ENCODE peak calls at places on chromosomes 16 and 17, in six cellular contexts. One of them, this sample, is unnamed.

GRCh38 chr17:32111141-32111771 is 31.0 kb upstream of the RHOT1 start:
- DNase-seq in NCI-H524: peak
- DNase-seq in stimulated activated CD4-positive, alpha-beta T cell treated with anti-CD3 and anti-CD28 coated beads, Interleukin-4, amount 100 ng/mL, for 4 hours: no peak
- DNase-seq in lower lobe of right lung: no peak
- DNase-seq in KBM-7: peak
- DNase-seq in left ventricle myocardium inferior: peak
- DNase-seq in this sample: peak

GRCh38 chr17:27778193-27778592 is 22.1 kb downstream of the NOS2 start:
- DNase-seq in KBM-7: no peak
- DNase-seq in left ventricle myocardium inferior: no peak
- DNase-seq in lower lobe of right lung: no peak
- DNase-seq in NCI-H524: no peak
- DNase-seq in stimulated activated CD4-positive, alpha-beta T cell treated with anti-CD3 and anti-CD28 coated beads, Interleukin-4, amount 100 ng/mL, for 4 hours: no peak
- DNase-seq in this sample: no peak

GRCh38 chr17:11238710-11239109 is 2.3 kb upstream of the SHISA6 start:
- DNase-seq in KBM-7: peak
- DNase-seq in NCI-H524: no peak
- DNase-seq in lower lobe of right lung: no peak
- DNase-seq in left ventricle myocardium inferior: no peak
- DNase-seq in stimulated activated CD4-positive, alpha-beta T cell treated with anti-CD3 and anti-CD28 coated beads, Interleukin-4, amount 100 ng/mL, for 4 hours: no peak
- DNase-seq in this sample: no peak

GRCh38 chr17:7914771-7915610 is 1.1 kb downstream of the RNF227 start:
- DNase-seq in KBM-7: no peak
- DNase-seq in left ventricle myocardium inferior: peak
- DNase-seq in NCI-H524: no peak
- DNase-seq in lower lobe of right lung: no peak
- DNase-seq in stimulated activated CD4-positive, alpha-beta T cell treated with anti-CD3 and anti-CD28 coated beads, Interleukin-4, amount 100 ng/mL, for 4 hours: no peak
- DNase-seq in this sample: no peak

GRCh38 chr17:35129154-35129972 is 7.9 kb downstream of the FNDC8 start:
- DNase-seq in KBM-7: no peak
- DNase-seq in lower lobe of right lung: no peak
- DNase-seq in stimulated activated CD4-positive, alpha-beta T cell treated with anti-CD3 and anti-CD28 coated beads, Interleukin-4, amount 100 ng/mL, for 4 hours: no peak
- DNase-seq in NCI-H524: no peak
- DNase-seq in left ventricle myocardium inferior: no peak
- DNase-seq in this sample: no peak

GRCh38 chr17:78783711-78784396 is 1.8 kb upstream of the CYTH1 start:
- DNase-seq in left ventricle myocardium inferior: no peak
- DNase-seq in stimulated activated CD4-positive, alpha-beta T cell treated with anti-CD3 and anti-CD28 coated beads, Interleukin-4, amount 100 ng/mL, for 4 hours: no peak
- DNase-seq in KBM-7: no peak
- DNase-seq in NCI-H524: peak
- DNase-seq in lower lobe of right lung: no peak
- DNase-seq in this sample: no peak

GRCh38 chr17:79983456-79983855 is 52.2 kb downstream of the TBC1D16 start:
- DNase-seq in stimulated activated CD4-positive, alpha-beta T cell treated with anti-CD3 and anti-CD28 coated beads, Interleukin-4, amount 100 ng/mL, for 4 hours: no peak
- DNase-seq in KBM-7: no peak
- DNase-seq in left ventricle myocardium inferior: no peak
- DNase-seq in NCI-H524: no peak
- DNase-seq in lower lobe of right lung: peak
- DNase-seq in this sample: no peak

GRCh38 chr17:39972271-39972670 is 8.3 kb upstream of the PSMD3 start:
- DNase-seq in lower lobe of right lung: no peak
- DNase-seq in left ventricle myocardium inferior: no peak
- DNase-seq in stimulated activated CD4-positive, alpha-beta T cell treated with anti-CD3 and anti-CD28 coated beads, Interleukin-4, amount 100 ng/mL, for 4 hours: no peak
- DNase-seq in KBM-7: peak
- DNase-seq in NCI-H524: no peak
- DNase-seq in this sample: no peak

GRCh38 chr17:40354191-40355122 is 10.1 kb downstream of the GJD3 start:
- DNase-seq in stimulated activated CD4-positive, alpha-beta T cell treated with anti-CD3 and anti-CD28 coated beads, Interleukin-4, amount 100 ng/mL, for 4 hours: no peak
- DNase-seq in left ventricle myocardium inferior: no peak
- DNase-seq in NCI-H524: no peak
- DNase-seq in KBM-7: no peak
- DNase-seq in lower lobe of right lung: peak
- DNase-seq in this sample: no peak

GRCh38 chr16:53745126-53745525 is 41.2 kb downstream of the FTO start:
- DNase-seq in left ventricle myocardium inferior: no peak
- DNase-seq in NCI-H524: no peak
- DNase-seq in lower lobe of right lung: no peak
- DNase-seq in stimulated activated CD4-positive, alpha-beta T cell treated with anti-CD3 and anti-CD28 coated beads, Interleukin-4, amount 100 ng/mL, for 4 hours: no peak
- DNase-seq in KBM-7: no peak
- DNase-seq in this sample: no peak

GRCh38 chr17:6755731-6756184 is at the start of gene XAF1:
- DNase-seq in NCI-H524: no peak
- DNase-seq in lower lobe of right lung: peak
- DNase-seq in left ventricle myocardium inferior: peak
- DNase-seq in KBM-7: peak
- DNase-seq in stimulated activated CD4-positive, alpha-beta T cell treated with anti-CD3 and anti-CD28 coated beads, Interleukin-4, amount 100 ng/mL, for 4 hours: peak
- DNase-seq in this sample: no peak

GRCh38 chr17:27654654-27655524 is 23.9 kb downstream of the LGALS9 start:
- DNase-seq in left ventricle myocardium inferior: peak
- DNase-seq in lower lobe of right lung: peak
- DNase-seq in NCI-H524: peak
- DNase-seq in stimulated activated CD4-positive, alpha-beta T cell treated with anti-CD3 and anti-CD28 coated beads, Interleukin-4, amount 100 ng/mL, for 4 hours: peak
- DNase-seq in KBM-7: peak
- DNase-seq in this sample: peak

GRCh38 chr17:81513669-81514484 is 1.3 kb upstream of the ACTG1 start:
- DNase-seq in stimulated activated CD4-positive, alpha-beta T cell treated with anti-CD3 and anti-CD28 coated beads, Interleukin-4, amount 100 ng/mL, for 4 hours: no peak
- DNase-seq in left ventricle myocardium inferior: peak
- DNase-seq in lower lobe of right lung: peak
- DNase-seq in NCI-H524: peak
- DNase-seq in KBM-7: peak
- DNase-seq in this sample: peak

GRCh38 chr16:84527486-84528269 is 23.2 kb upstream of the MEAK7 start:
- DNase-seq in lower lobe of right lung: peak
- DNase-seq in NCI-H524: no peak
- DNase-seq in KBM-7: no peak
- DNase-seq in stimulated activated CD4-positive, alpha-beta T cell treated with anti-CD3 and anti-CD28 coated beads, Interleukin-4, amount 100 ng/mL, for 4 hours: no peak
- DNase-seq in left ventricle myocardium inferior: no peak
- DNase-seq in this sample: no peak